ENCODE peak calls at places on chromosome 22, in ten cellular contexts. A is D341Med; F is posterior vena cava; S is sigmoid colon; N is activated CD4-positive, alpha-beta T cell treated with anti-CD3 and anti-CD28 coated beads, Interleukin-2, amount 50 U/mL, for 4 hours; U is ascending aorta; R is AG20443; G is stromal cell of bone marrow; C is iPS-NIHi11; B is PC-9. I is an unnamed sample.

GRCh38 chr22:46057206-46057605 is 80.2 kb upstream of the WNT7B start:
- DNase-seq in A (no peak), F (peak), S (peak), N (no peak), U (peak), R (no peak), G (no peak), C (no peak), B (no peak), I (no peak)

GRCh38 chr22:26515938-26516337 is 3.7 kb upstream of the TFIP11 start:
- DNase-seq in A (no peak), F (no peak), S (no peak), N (no peak), U (no peak), R (no peak), G (no peak), C (no peak), B (no peak), I (no peak)

GRCh38 chr22:47593291-47593690 is 830.8 kb downstream of the TBC1D22A start:
- DNase-seq in A (no peak), F (no peak), S (peak), N (no peak), U (no peak), R (no peak), G (no peak), C (no peak), B (no peak), I (no peak)

GRCh38 chr22:22767876-22768602 is 119.6 kb upstream of the IGLL5 start:
- DNase-seq in A (no peak), F (no peak), S (no peak), N (no peak), U (no peak), R (no peak), G (no peak), C (peak), B (no peak), I (no peak)

GRCh38 chr22:19666663-19667593 is 47.4 kb upstream of the SEPTIN5 start:
- DNase-seq in A (no peak), F (no peak), S (no peak), N (no peak), U (no peak), R (no peak), G (no peak), C (no peak), B (no peak), I (no peak)

GRCh38 chr22:49294656-49295464 is 532.8 kb downstream of the BRD1 start:
- DNase-seq in A (peak), F (peak), S (no peak), N (no peak), U (no peak), R (no peak), G (no peak), C (no peak), B (no peak), I (no peak)

GRCh38 chr22:44430716-44431115 is 67.3 kb downstream of the RTL6 start:
- DNase-seq in A (no peak), F (peak), S (peak), N (no peak), U (no peak), R (no peak), G (no peak), C (no peak), B (no peak), I (no peak)

GRCh38 chr22:45704648-45705047 is 33.0 kb downstream of the ATXN10 start:
- DNase-seq in A (no peak), F (no peak), S (no peak), N (no peak), U (no peak), R (no peak), G (no peak), C (no peak), B (no peak), I (no peak)

GRCh38 chr22:49638788-49639187 is 188.9 kb downstream of the BRD1 start:
- DNase-seq in A (no peak), F (no peak), S (no peak), N (no peak), U (no peak), R (no peak), G (no peak), C (no peak), B (peak), I (no peak)

GRCh38 chr22:26399288-26399687 is 29.8 kb upstream of the ASPHD2 start:
- DNase-seq in A (no peak), F (no peak), S (no peak), N (no peak), U (no peak), R (no peak), G (no peak), C (no peak), B (no peak), I (no peak)

GRCh38 chr22:37225481-37225880 is 13.2 kb upstream of the SSTR3 start:
- DNase-seq in A (no peak), F (no peak), S (no peak), N (no peak), U (no peak), R (no peak), G (no peak), C (no peak), B (no peak), I (no peak)

GRCh38 chr22:44196241-44196640 is 15.5 kb downstream of the PARVG start:
- DNase-seq in A (no peak), F (peak), S (peak), N (no peak), U (no peak), R (no peak), G (no peak), C (no peak), B (no peak), I (no peak)

GRCh38 chr22:43014062-43014875 is 680 bp downstream of the PACSIN2 start:
- DNase-seq in A (peak), F (no peak), S (peak), N (peak), U (no peak), R (peak), G (no peak), C (peak), B (peak), I (no peak)

GRCh38 chr22:30605449-30606110 is 1.4 kb upstream of the TCN2 start:
- DNase-seq in A (peak), F (no peak), S (no peak), N (peak), U (no peak), R (peak), G (no peak), C (peak), B (no peak), I (peak)

GRCh38 chr22:31544481-31545480 is 48.4 kb downstream of the SFI1 start:
- DNase-seq in A (no peak), F (no peak), S (no peak), N (no peak), U (no peak), R (no peak), G (no peak), C (no peak), B (no peak), I (peak)

GRCh38 chr22:39294571-39295468 is 24.6 kb downstream of the RPL3 start:
- DNase-seq in A (no peak), F (no peak), S (no peak), N (no peak), U (no peak), R (no peak), G (no peak), C (no peak), B (no peak), I (no peak)

GRCh38 chr22:22942511-22943329 is 55.1 kb downstream of the IGLL5 start:
- DNase-seq in A (peak), F (peak), S (peak), N (peak), U (no peak), R (peak), G (peak), C (peak), B (peak), I (peak)

GRCh38 chr22:46079861-46080821 is 70.2 kb upstream of the PPARA start:
- DNase-seq in A (peak), F (peak), S (peak), N (no peak), U (peak), R (peak), G (peak), C (no peak), B (no peak), I (peak)

GRCh38 chr22:30398685-30399680 is 2.2 kb downstream of the SEC14L2 start:
- DNase-seq in A (no peak), F (no peak), S (no peak), N (no peak), U (no peak), R (peak), G (no peak), C (no peak), B (no peak), I (no peak)